ENCODE peak calls at places on chromosomes 12 and 14, in five cellular contexts. H is H9, I is mammary epithelial cell, B is IMR-90, F is osteoblast. T is an unnamed sample.

GRCh38 chr12:26187429-26187828 is 7.9 kb upstream of the SSPN start:
- DNase-seq in F (no peak), B (no peak), I (no peak), H (no peak), T (no peak)

GRCh38 chr12:43882578-43883178 is 46.8 kb downstream of the TMEM117 start:
- DNase-seq in I (peak; percentile 49), F (no peak), H (no peak), B (peak; percentile 76), T (no peak)

GRCh38 chr14:22979748-22980392 is 2.5 kb downstream of the AJUBA start:
- DNase-seq in I (peak; percentile 79), H (no peak), B (no peak), F (no peak), T (no peak)

GRCh38 chr14:51419685-51420084 is 179.6 kb downstream of the TMX1 start:
- DNase-seq in I (no peak), B (no peak), F (no peak), H (no peak), T (no peak)

GRCh38 chr12:25495336-25496097 is 57.6 kb downstream of the LMNTD1 start:
- DNase-seq in I (peak; percentile 85), F (peak; percentile 79), B (peak; percentile 89), H (no peak), T (no peak)

GRCh38 chr12:53985900-53986685 is 1.1 kb downstream of the HOXC10 start:
- DNase-seq in H (peak; percentile 65), B (no peak), F (peak; percentile 95), I (no peak), T (no peak)

GRCh38 chr12:80617733-80618132 is 89.7 kb upstream of the MYF6 start:
- DNase-seq in F (no peak), B (no peak), I (no peak), H (no peak), T (no peak)

GRCh38 chr12:13380297-13380696 is 183.8 kb downstream of the EMP1 start:
- DNase-seq in I (no peak), H (no peak), B (no peak), F (no peak), T (no peak)

GRCh38 chr12:76158518-76159321 is 74.2 kb upstream of the NAP1L1 start:
- DNase-seq in F (peak; percentile 44), I (peak; percentile 40), B (peak; percentile 84), H (peak; percentile 78), T (no peak)

GRCh38 chr12:68446896-68447806 is 115.0 kb upstream of the MDM1 start:
- DNase-seq in I (no peak), H (peak; percentile 40), B (no peak), F (no peak), T (no peak)

GRCh38 chr12:69278814-69279782 is 39.7 kb downstream of the CPSF6 start:
- DNase-seq in H (no peak), F (peak; percentile 17), I (no peak), B (no peak), T (no peak)

GRCh38 chr12:99985631-99986030 is 895 bp upstream of the ANKS1B start:
- DNase-seq in I (no peak), F (no peak), H (no peak), B (no peak), T (no peak)

GRCh38 chr14:58732387-58732786 is 94.6 kb downstream of the DACT1 start:
- DNase-seq in H (no peak), I (peak; percentile 76), F (no peak), B (no peak), T (no peak)

GRCh38 chr14:90808759-90809529 is 7.3 kb downstream of the TTC7B start:
- DNase-seq in F (peak; percentile 92), B (peak; percentile 25), I (no peak), H (no peak), T (no peak)

GRCh38 chr14:68232643-68233055 is 413.1 kb downstream of the RAD51B start:
- DNase-seq in H (no peak), B (peak; percentile 99), I (peak; percentile 99), F (peak; percentile 66), T (no peak)

GRCh38 chr12:123944696-123945095 is 27.9 kb downstream of the CCDC92 start:
- DNase-seq in B (no peak), H (no peak), F (no peak), I (no peak), T (no peak)

GRCh38 chr12:108833355-108833733 is 24.0 kb downstream of the SSH1 start:
- DNase-seq in I (peak; percentile 73), F (peak; percentile 89), H (peak; percentile 72), B (peak; percentile 90), T (peak; percentile 64)

GRCh38 chr12:22971771-22972191 is 346.8 kb downstream of the ETNK1 start:
- DNase-seq in H (no peak), I (no peak), B (peak; percentile 55), F (no peak), T (no peak)

GRCh38 chr14:52078093-52078492 is 9.2 kb upstream of the NID2 start:
- DNase-seq in H (no peak), F (peak; percentile 3), I (peak; percentile 62), B (peak; percentile 82), T (no peak)

GRCh38 chr14:64971890-64972785 is at the start of gene RAB15:
- DNase-seq in H (no peak), I (peak; percentile 20), B (peak; percentile 6), F (peak; percentile 94), T (no peak)

GRCh38 chr12:28618772-28619171 is 428.5 kb downstream of the CCDC91 start:
- DNase-seq in I (no peak), H (no peak), F (no peak), B (no peak), T (no peak)
- H3K27me3 ChIP-seq in I (no peaks in the 10 kb centered on the region), H (no peaks in the 10 kb centered on the region), F (no peaks in the 10 kb centered on the region), B (no peaks in the 10 kb centered on the region), T (no peaks in the 10 kb centered on the region)

DNA sequence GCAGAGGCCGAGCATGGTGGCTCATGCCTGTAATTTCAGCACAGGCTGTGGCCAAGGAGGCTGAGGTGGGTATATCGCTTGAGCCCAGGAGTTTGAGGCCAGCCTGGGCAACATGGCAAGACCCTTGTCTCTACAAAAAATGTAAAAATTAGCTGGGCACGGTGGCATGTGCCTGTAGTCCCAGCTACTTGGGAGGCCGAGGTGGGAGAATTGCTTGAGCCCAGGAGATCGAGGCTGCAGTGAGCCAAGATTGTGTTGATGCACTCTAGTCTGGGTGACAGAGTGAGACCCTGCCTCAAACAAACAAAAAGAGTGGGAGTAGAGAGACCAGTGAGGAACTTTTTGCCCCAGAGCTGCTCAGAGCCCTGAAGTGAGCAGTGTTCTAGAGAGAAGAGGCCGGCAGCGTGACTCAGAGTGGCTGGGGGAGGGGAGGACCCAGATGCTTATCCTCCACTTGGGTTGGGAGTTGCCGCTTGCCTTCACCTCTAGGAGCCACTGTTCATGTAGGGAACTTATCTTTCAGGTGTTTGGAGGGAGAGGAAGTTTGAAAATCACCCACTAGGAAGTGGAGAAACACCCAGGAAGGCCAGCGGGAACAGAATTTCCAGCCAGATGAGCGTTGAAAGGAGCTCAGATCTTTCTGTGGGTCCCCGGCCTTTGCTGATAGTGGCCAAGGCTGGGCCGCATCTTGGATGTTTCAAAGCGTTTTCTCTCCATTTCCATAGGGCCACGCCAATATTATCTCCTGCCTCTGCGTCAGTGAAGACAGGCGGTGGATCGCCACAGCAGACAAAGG is 15.3 kb downstream of the CFAP251 start:
- DNase-seq in H (peak; percentile 87), I (no peak), B (peak; percentile 42), F (no peak), T (peak; percentile 66)
- H3K4me1 ChIP-seq in H (peaks cover 4% of the 10 kb centered on the region), I (peaks cover under 1% of the 10 kb centered on the region), B (peaks cover 2% of the 10 kb centered on the region), F (no peaks in the 10 kb centered on the region), T (no peaks in the 10 kb centered on the region)

GRCh38 chr12:1436015-1436414 is 158.4 kb downstream of the FBXL14 start:
- DNase-seq in H (no peak), I (no peak), B (no peak), F (no peak), T (no peak)

GRCh38 chr12:1443421-1444141 is 150.8 kb downstream of the FBXL14 start:
- DNase-seq in H (no peak), F (peak; percentile 84), B (peak; percentile 96), I (peak; percentile 78), T (no peak)

GRCh38 chr12:1436996-1437395 is 157.4 kb downstream of the FBXL14 start:
- DNase-seq in I (no peak), H (no peak), B (no peak), F (no peak), T (no peak)

GRCh38 chr12:1439201-1439600 is 155.2 kb downstream of the FBXL14 start:
- DNase-seq in I (no peak), B (no peak), F (no peak), H (no peak), T (no peak)

DNA sequence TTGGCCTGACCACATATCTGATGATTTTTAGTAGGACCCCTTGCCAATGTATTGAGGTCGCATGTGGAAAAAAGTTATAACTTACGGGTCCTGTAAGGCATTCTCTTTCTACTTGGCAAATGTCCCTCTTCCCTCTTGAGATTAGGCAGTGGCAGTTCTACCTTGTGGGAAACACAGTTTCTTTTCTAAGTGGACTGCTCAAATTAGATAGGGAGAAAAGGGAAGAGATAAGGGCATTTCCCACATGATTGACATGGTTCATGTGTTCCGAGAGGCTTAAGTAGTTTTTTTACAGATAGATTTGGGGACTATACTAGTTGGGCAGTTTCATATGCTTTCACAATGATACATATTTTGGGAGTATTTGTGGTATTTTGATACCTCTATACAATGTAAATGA is 154.7 kb downstream of the FBXL14 start:
- DNase-seq in F (no peak), I (no peak), H (no peak), B (no peak), T (no peak)
- H3K9me3 ChIP-seq in F (no peaks in the 10 kb centered on the region), I (no peaks in the 10 kb centered on the region), H (no peaks in the 10 kb centered on the region), B (no peaks in the 10 kb centered on the region), T (no peaks in the 10 kb centered on the region)

DNA sequence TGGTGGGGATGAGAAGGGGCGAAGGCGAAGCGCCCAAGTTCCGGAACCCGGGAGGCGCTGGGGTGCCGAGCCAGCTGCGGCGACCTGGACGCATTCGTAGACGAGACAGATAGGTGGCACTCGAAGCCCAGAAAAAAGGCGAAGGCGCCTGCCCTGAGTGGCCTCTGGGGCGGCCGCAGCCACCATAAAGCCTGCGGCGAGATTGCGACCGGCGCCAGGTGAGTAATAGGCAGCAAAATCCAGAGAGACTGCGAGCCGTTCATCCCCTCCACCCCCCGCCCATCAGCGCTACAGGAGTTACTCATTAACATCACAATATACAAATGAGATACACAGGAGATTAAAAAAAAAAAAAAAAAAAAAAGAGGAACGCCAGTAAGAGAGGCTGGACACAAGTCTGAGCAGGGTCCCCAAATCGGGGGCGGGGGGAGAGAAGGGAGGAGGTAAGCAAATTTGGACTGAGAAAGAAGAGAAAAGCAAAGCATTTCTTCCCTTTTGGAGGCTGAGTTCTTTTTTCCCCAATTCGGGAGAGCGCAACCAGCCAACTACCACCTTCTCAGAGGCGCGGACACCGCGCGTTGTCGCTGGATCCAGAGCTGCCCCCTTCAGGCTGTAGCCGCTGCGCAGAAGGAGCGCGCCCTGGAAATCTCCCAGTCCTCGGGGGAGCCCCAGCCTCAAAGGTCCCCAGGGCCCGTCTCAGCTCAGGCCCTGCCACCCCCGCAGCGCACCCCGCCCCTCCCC is 15.7 kb downstream of the TBX3 start:
- DNase-seq in B (peak; percentile 84), I (peak; percentile 91), F (peak; percentile 99), H (peak; percentile 95), T (peak; percentile 73)
- H3K27me3 ChIP-seq in B (no peaks in the 10 kb centered on the region), I (no peaks in the 10 kb centered on the region), F (peaks cover 23% of the 10 kb centered on the region), H (peaks cover 86% of the 10 kb centered on the region), T (peaks cover 79% of the 10 kb centered on the region)

GRCh38 chr12:116698554-116698953 is 39.3 kb downstream of the SPRING1 start:
- DNase-seq in B (no peak), H (no peak), F (no peak), I (no peak), T (no peak)

GRCh38 chr12:116700066-116700465 is 37.8 kb downstream of the SPRING1 start:
- DNase-seq in I (no peak), F (no peak), B (no peak), H (no peak), T (no peak)

GRCh38 chr12:116695464-116695725 is 42.5 kb downstream of the SPRING1 start:
- DNase-seq in F (no peak), I (no peak), B (no peak), H (no peak), T (no peak)

GRCh38 chr12:116698131-116698495 is 39.8 kb downstream of the SPRING1 start:
- DNase-seq in F (no peak), B (no peak), H (no peak), I (no peak), T (no peak)

GRCh38 chr12:116697305-116698130 is 40.4 kb downstream of the SPRING1 start:
- DNase-seq in F (no peak), H (peak; percentile 82), B (no peak), I (no peak), T (no peak)
- H3K4me1 ChIP-seq in F (no peaks in the 10 kb centered on the region), H (peaks cover 2% of the 10 kb centered on the region), B (no peaks in the 10 kb centered on the region), I (no peaks in the 10 kb centered on the region), T (peaks cover 36% of the 10 kb centered on the region)

T was measured in lower lobe of right lung.